ENCODE peak calls at places on chromosomes 5 and 9, in four cellular contexts. Q is CD4-positive, alpha-beta memory T cell; A is fibroblast of the aortic adventitia; B is left ventricle myocardium inferior. V is an unnamed sample.

GRCh38 chr9:129630967-129631672 is 5.2 kb downstream of the NTMT1 start:
- DNase-seq in A (no peak), Q (no peak), B (peak; percentile 61), V (no peak)

GRCh38 chr5:2569774-2570542 is 181.5 kb downstream of the IRX2 start:
- DNase-seq in B (no peak), A (no peak), Q (no peak), V (no peak)

GRCh38 chr9:28503573-28503972 is 930.3 kb upstream of the C9orf72 start:
- DNase-seq in A (no peak), B (no peak), Q (no peak), V (no peak)

GRCh38 chr5:142065273-142065672 is 43.3 kb upstream of the NDFIP1 start:
- DNase-seq in Q (no peak), B (no peak), A (no peak), V (no peak)

GRCh38 chr5:172819569-172819968 is 14.5 kb upstream of the ERGIC1 start:
- DNase-seq in Q (no peak), B (no peak), A (no peak), V (no peak)

GRCh38 chr9:86731511-86731993 is 215.8 kb downstream of the GAS1 start:
- DNase-seq in Q (no peak), B (no peak), A (peak; percentile 98), V (no peak)

GRCh38 chr9:37340961-37341360 is 81.5 kb upstream of the GRHPR start:
- DNase-seq in Q (no peak), A (no peak), B (no peak), V (no peak)

GRCh38 chr9:137318976-137319375 is 16.9 kb upstream of the NRARP start:
- DNase-seq in Q (no peak), A (no peak), B (peak; percentile 67), V (no peak)

GRCh38 chr5:172887735-172888134 is 53.7 kb downstream of the ERGIC1 start:
- DNase-seq in B (no peak), A (peak; percentile 67), Q (no peak), V (no peak)

GRCh38 chr5:174799146-174799545 is 74.8 kb downstream of the MSX2 start:
- DNase-seq in A (peak; percentile 7), B (no peak), Q (no peak), V (no peak)

GRCh38 chr9:33263131-33263935 is 1.2 kb downstream of the BAG1 start:
- DNase-seq in Q (no peak), A (peak; percentile 28), B (no peak), V (peak; percentile 27)

GRCh38 chr5:55191165-55191564 is 18.2 kb upstream of the CDC20B start:
- DNase-seq in B (no peak), A (no peak), Q (no peak), V (no peak)

GRCh38 chr5:141356950-141357349 is 2.1 kb downstream of the PCDHGA4 start:
- DNase-seq in Q (no peak), B (no peak), A (no peak), V (no peak)

GRCh38 chr9:130782883-130783537 is 52.0 kb upstream of the ABL1 start:
- DNase-seq in B (no peak), Q (no peak), A (peak; percentile 39), V (no peak)

V was measured in germinal center.